ENCODE peak calls at places on chromosome 9, in four cellular contexts. S, Q, U and O are unnamed samples.

GRCh38 chr9:96020822-96021615 is 145.5 kb downstream of the ERCC6L2 start:
- DNase-seq in S (no peak), Q (no peak), U (peak; percentile 25), O (no peak)

GRCh38 chr9:76835571-76836283 is 70.2 kb downstream of the PRUNE2 start:
- DNase-seq in S (no peak), Q (no peak), U (peak; percentile 92), O (no peak)

GRCh38 chr9:78130004-78130403 is 98.4 kb upstream of the GNAQ start:
- DNase-seq in S (no peak), Q (no peak), U (peak; percentile 50), O (peak; percentile 20)

GRCh38 chr9:89375181-89375760 is 57.0 kb downstream of the SECISBP2 start:
- DNase-seq in S (no peak), Q (no peak), U (no peak), O (no peak)

GRCh38 chr9:123684393-123685149 is 245.4 kb downstream of the DENND1A start:
- DNase-seq in S (no peak), Q (no peak), U (no peak), O (no peak)

GRCh38 chr9:21993893-21994525 is at the start of gene CDKN2A:
- DNase-seq in S (peak; percentile 78), Q (no peak), U (peak; percentile 48), O (no peak)

GRCh38 chr9:73775757-73776156 is 624.1 kb downstream of the ANXA1 start:
- DNase-seq in S (no peak), Q (no peak), U (no peak), O (no peak)

GRCh38 chr9:35978792-35979191 is 20.8 kb upstream of the OR2S2 start:
- DNase-seq in S (no peak), Q (no peak), U (no peak), O (no peak)

GRCh38 chr9:114774504-114774903 is 31.3 kb downstream of the TNFSF15 start:
- DNase-seq in S (no peak), Q (no peak), U (no peak), O (no peak)

GRCh38 chr9:134272302-134273023 is 53.8 kb upstream of the RXRA start:
- DNase-seq in S (no peak), Q (no peak), U (no peak), O (no peak)

GRCh38 chr9:110047232-110047954 is 160.6 kb downstream of the C9orf152 start:
- DNase-seq in S (no peak), Q (no peak), U (no peak), O (no peak)

GRCh38 chr9:133420392-133420827 is 1.8 kb upstream of the ADAMTS13 start:
- DNase-seq in S (no peak), Q (no peak), U (no peak), O (no peak)

GRCh38 chr9:111038336-111039202 is at the start of gene LPAR1:
- DNase-seq in S (peak; percentile 50), Q (no peak), U (peak; percentile 72), O (no peak)

GRCh38 chr9:121807918-121808278 is 156.5 kb downstream of the DAB2IP start:
- DNase-seq in S (no peak), Q (no peak), U (peak; percentile 22), O (no peak)

GRCh38 chr9:133864011-133864410 is 125.9 kb upstream of the SARDH start:
- DNase-seq in S (no peak), Q (no peak), U (peak; percentile 29), O (no peak)

GRCh38 chr9:136143215-136144001 is 24.7 kb upstream of the TMEM250 start:
- DNase-seq in S (no peak), Q (no peak), U (peak; percentile 33), O (peak; percentile 64)

GRCh38 chr9:135023389-135023788 is 64.1 kb upstream of the OLFM1 start:
- DNase-seq in S (no peak), Q (no peak), U (peak; percentile 6), O (no peak)

GRCh38 chr9:114460513-114461225 is 44.6 kb downstream of the WHRN start:
- DNase-seq in S (no peak), Q (no peak), U (no peak), O (no peak)

GRCh38 chr9:89408628-89409101 is 89.2 kb downstream of the SEMA4D start:
- DNase-seq in S (no peak), Q (no peak), U (no peak), O (no peak)

GRCh38 chr9:94918038-94918753 is 191.7 kb downstream of the AOPEP start:
- DNase-seq in S (no peak), Q (no peak), U (no peak), O (no peak)

GRCh38 chr9:79858509-79858908 is 286.7 kb downstream of the TLE4 start:
- DNase-seq in S (no peak), Q (no peak), U (peak; percentile 4), O (no peak)

GRCh38 chr9:36788534-36788933 is 215.8 kb downstream of the MELK start:
- DNase-seq in S (no peak), Q (no peak), U (no peak), O (no peak)

GRCh38 chr9:23541976-23542375 is 284.1 kb downstream of the ELAVL2 start:
- DNase-seq in S (no peak), Q (no peak), U (no peak), O (no peak)

GRCh38 chr9:35844628-35845301 is 15.7 kb downstream of the TMEM8B start:
- DNase-seq in S (peak; percentile 47), Q (no peak), U (peak; percentile 94), O (no peak)

GRCh38 chr9:111603041-111603440 is 3.6 kb upstream of the PTGR1 start:
- DNase-seq in S (no peak), Q (no peak), U (peak; percentile 26), O (no peak)

GRCh38 chr9:120841930-120842684 is 615 bp downstream of the PSMD5 start:
- DNase-seq in S (no peak), Q (no peak), U (peak; percentile 12), O (no peak)

GRCh38 chr9:128070874-128071273 is 2.8 kb downstream of the SLC25A25 start:
- DNase-seq in S (no peak), Q (no peak), U (no peak), O (no peak)
- H3K27ac ChIP-seq in S (no peak overlapping the region), Q (peak overlapping the region; percentile 97), U (no peak overlapping the region), O (no peak overlapping the region)

DNA sequence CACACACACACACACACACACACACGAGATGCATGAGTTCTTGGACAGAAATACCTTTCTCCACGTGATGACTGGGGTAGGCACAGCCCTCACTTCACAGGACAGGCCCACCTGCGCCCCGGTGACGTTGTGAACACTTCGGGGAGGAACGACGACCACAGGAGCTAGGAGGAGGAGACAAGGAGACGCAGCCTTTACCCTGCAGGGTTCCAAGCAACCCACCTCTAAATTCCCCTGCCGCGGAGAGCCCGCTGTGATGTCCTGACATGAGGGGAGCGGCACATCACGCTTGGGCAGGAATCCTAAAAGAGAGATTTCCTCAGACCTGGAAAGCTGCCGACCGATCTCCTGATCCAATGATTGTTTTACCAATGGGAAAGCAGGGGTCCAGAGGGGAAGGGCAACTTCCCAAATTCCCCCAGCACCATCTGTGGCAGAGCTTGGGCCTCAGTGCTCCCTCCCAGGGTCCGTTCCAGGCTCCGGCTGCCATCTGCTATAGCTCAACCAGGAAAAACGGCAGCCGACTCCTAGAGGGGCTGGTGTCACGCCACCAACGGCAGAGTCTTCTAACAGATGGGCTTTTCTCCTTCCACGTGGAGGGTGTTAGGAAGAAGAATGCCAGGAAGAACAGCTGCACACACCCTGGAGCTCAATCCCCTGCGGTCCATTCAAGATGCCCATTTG is 10.1 kb downstream of the IGFBPL1 start:
- DNase-seq in S (no peak), Q (no peak), U (no peak), O (no peak)
- H3K27me3 ChIP-seq in S (no peaks in the 10 kb centered on the region), Q (no peaks in the 10 kb centered on the region), U (no peaks in the 10 kb centered on the region), O (no peaks in the 10 kb centered on the region)

GRCh38 chr9:68668127-68668526 is 36.9 kb upstream of the PIP5K1B start:
- DNase-seq in S (no peak), Q (no peak), U (no peak), O (no peak)
- H3K4me3 ChIP-seq in S (no peak overlapping the region), Q (no peak overlapping the region), U (no peak overlapping the region), O (no peak overlapping the region)

GRCh38 chr9:129149442-129149841 is 28.6 kb downstream of the IER5L start:
- DNase-seq in S (no peak), Q (no peak), U (no peak), O (no peak)
- H3K27ac ChIP-seq in S (no peak overlapping the region), Q (no peak overlapping the region), U (peak overlapping the region; percentile 95), O (no peak overlapping the region)

DNA sequence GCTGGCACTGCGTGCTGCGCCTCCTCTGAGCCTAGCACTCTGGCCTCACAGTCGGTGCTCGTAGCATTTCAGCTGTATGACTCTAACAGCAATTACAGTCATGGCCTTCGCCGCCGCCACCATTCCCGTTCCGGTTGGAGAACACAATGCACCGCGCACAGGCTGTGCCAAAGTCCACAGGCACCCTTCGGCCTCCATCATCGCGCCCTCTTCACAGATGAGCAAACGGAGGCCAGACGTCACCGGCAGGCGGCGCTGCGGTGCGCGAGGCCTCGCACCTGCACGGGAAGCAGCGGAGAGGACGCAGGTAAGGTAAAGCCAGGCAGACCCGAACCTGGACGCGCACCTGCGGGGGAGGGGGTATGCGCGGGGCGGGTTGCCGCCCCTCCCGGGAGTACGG is 128.9 kb downstream of the BARX1 start:
- DNase-seq in S (peak; percentile 32), Q (no peak), U (no peak), O (no peak)
- H3K27me3 ChIP-seq in S (no peaks in the 10 kb centered on the region), Q (no peaks in the 10 kb centered on the region), U (peaks cover 53% of the 10 kb centered on the region), O (no peaks in the 10 kb centered on the region)

GRCh38 chr9:14827805-14828204 is 82.4 kb downstream of the FREM1 start:
- DNase-seq in S (no peak), Q (no peak), U (no peak), O (no peak)
- H3K4me3 ChIP-seq in S (no peak overlapping the region), Q (no peak overlapping the region), U (no peak overlapping the region), O (no peak overlapping the region)